ENCODE peak calls at places on chromosomes 2 and 18, in four cellular contexts. A is HepG2, H is A549, I is K562. Q is an unnamed sample.

GRCh38 chr2:127508621-127509034 is 17.7 kb downstream of the IWS1 start:
- DNase-seq in A (peak; percentile 44), H (peak; percentile 91), I (peak; percentile 52), Q (no peak)

GRCh38 chr2:190974629-190975361 is 39.2 kb downstream of the STAT1 start:
- DNase-seq in A (no peak), H (no peak), I (no peak), Q (no peak)

GRCh38 chr2:71562518-71562917 is 109.2 kb downstream of the DYSF start:
- DNase-seq in A (no peak), H (no peak), I (no peak), Q (no peak)

GRCh38 chr2:71943238-71944182 is 204.2 kb downstream of the CYP26B1 start:
- DNase-seq in A (no peak), H (no peak), I (no peak), Q (no peak)

GRCh38 chr18:35695803-35696202 is 114.3 kb downstream of the GALNT1 start:
- DNase-seq in A (no peak), H (no peak), I (no peak), Q (no peak)

GRCh38 chr2:97974471-97974870 is 21.3 kb downstream of the TMEM131 start:
- DNase-seq in A (no peak), H (no peak), I (no peak), Q (no peak)

GRCh38 chr2:130823171-130823885 is 13.4 kb upstream of the ARHGEF4 start:
- DNase-seq in A (no peak), H (no peak), I (no peak), Q (no peak)

GRCh38 chr2:86487062-86487461 is 45.9 kb downstream of the KDM3A start:
- DNase-seq in A (no peak), H (no peak), I (no peak), Q (no peak)

GRCh38 chr2:105449083-105449482 is 50.2 kb upstream of the FHL2 start:
- DNase-seq in A (no peak), H (no peak), I (peak; percentile 41), Q (no peak)

GRCh38 chr2:86791574-86791973 is 861 bp upstream of the CD8A start:
- DNase-seq in A (no peak), H (no peak), I (no peak), Q (peak; percentile 39)

GRCh38 chr18:77486985-77487384 is 237.3 kb downstream of the GALR1 start:
- DNase-seq in A (no peak), H (no peak), I (no peak), Q (no peak)

GRCh38 chr18:62715829-62716678 is 713 bp downstream of the PHLPP1 start:
- DNase-seq in A (no peak), H (peak; percentile 14), I (peak; percentile 45), Q (peak; percentile 46)

GRCh38 chr2:156959481-156959880 is 298.0 kb upstream of the GALNT5 start:
- DNase-seq in A (no peak), H (no peak), I (no peak), Q (no peak)

GRCh38 chr2:163735692-163736432 is at the start of gene FIGN:
- DNase-seq in A (peak; percentile 75), H (peak; percentile 54), I (peak; percentile 2), Q (peak; percentile 80)

GRCh38 chr18:23994361-23994902 is 20.1 kb upstream of the TTC39C start:
- DNase-seq in A (peak; percentile 52), H (no peak), I (no peak), Q (no peak)

GRCh38 chr18:31046916-31047315 is 4.4 kb upstream of the DSC3 start:
- DNase-seq in A (no peak), H (no peak), I (no peak), Q (no peak)

GRCh38 chr18:23235336-23235735 is 100.1 kb downstream of the CABLES1 start:
- DNase-seq in A (no peak), H (no peak), I (no peak), Q (no peak)

GRCh38 chr2:73944714-73945113 is 18.0 kb downstream of the DGUOK start:
- DNase-seq in A (no peak), H (no peak), I (no peak), Q (no peak)

GRCh38 chr2:113240150-113240914 is 38.4 kb downstream of the PAX8 start:
- DNase-seq in A (no peak), H (peak; percentile 74), I (no peak), Q (no peak)

GRCh38 chr2:222203031-222203430 is 95.8 kb downstream of the PAX3 start:
- DNase-seq in A (no peak), H (no peak), I (no peak), Q (no peak)

GRCh38 chr2:28608061-28608828 is 112.4 kb downstream of the PLB1 start:
- DNase-seq in A (no peak), H (no peak), I (no peak), Q (no peak)

GRCh38 chr2:201432038-201432437 is 19.2 kb downstream of the TRAK2 start:
- DNase-seq in A (peak; percentile 32), H (no peak), I (no peak), Q (no peak)

GRCh38 chr2:117217145-117217544 is 597.3 kb upstream of the DDX18 start:
- DNase-seq in A (no peak), H (no peak), I (no peak), Q (no peak)

GRCh38 chr2:158575051-158575635 is 118.4 kb downstream of the PKP4 start:
- DNase-seq in A (no peak), H (no peak), I (no peak), Q (no peak)

GRCh38 chr2:231321556-231322334 is 73.8 kb upstream of the B3GNT7 start:
- DNase-seq in A (no peak), H (no peak), I (no peak), Q (no peak)

GRCh38 chr18:36899289-36899688 is 70.4 kb downstream of the KIAA1328 start:
- DNase-seq in A (peak; percentile 31), H (peak; percentile 1), I (peak; percentile 64), Q (no peak)

GRCh38 chr2:188416367-188416766 is 124.7 kb downstream of the GULP1 start:
- DNase-seq in A (no peak), H (no peak), I (no peak), Q (no peak)

GRCh38 chr2:60992985-60993392 is 24.5 kb upstream of the PEX13 start:
- DNase-seq in A (no peak), H (no peak), I (no peak), Q (no peak)

GRCh38 chr2:62340981-62341624 is 145.2 kb downstream of the B3GNT2 start:
- DNase-seq in A (no peak), H (no peak), I (peak; percentile 65), Q (no peak)

GRCh38 chr2:155203187-155203586 is 504.7 kb downstream of the KCNJ3 start:
- DNase-seq in A (no peak), H (no peak), I (no peak), Q (no peak)

GRCh38 chr2:112839407-112840067 is 3.0 kb upstream of the IL1B start:
- DNase-seq in A (no peak), H (no peak), I (no peak), Q (no peak)

GRCh38 chr18:58473071-58473470 is 155.8 kb downstream of the ALPK2 start:
- DNase-seq in A (no peak), H (no peak), I (no peak), Q (no peak)

GRCh38 chr18:58481321-58482180 is 147.3 kb downstream of the ALPK2 start:
- DNase-seq in A (peak; percentile 82), H (no peak), I (no peak), Q (no peak)

GRCh38 chr18:58476022-58476421 is 152.9 kb downstream of the ALPK2 start:
- DNase-seq in A (no peak), H (no peak), I (no peak), Q (no peak)

DNA sequence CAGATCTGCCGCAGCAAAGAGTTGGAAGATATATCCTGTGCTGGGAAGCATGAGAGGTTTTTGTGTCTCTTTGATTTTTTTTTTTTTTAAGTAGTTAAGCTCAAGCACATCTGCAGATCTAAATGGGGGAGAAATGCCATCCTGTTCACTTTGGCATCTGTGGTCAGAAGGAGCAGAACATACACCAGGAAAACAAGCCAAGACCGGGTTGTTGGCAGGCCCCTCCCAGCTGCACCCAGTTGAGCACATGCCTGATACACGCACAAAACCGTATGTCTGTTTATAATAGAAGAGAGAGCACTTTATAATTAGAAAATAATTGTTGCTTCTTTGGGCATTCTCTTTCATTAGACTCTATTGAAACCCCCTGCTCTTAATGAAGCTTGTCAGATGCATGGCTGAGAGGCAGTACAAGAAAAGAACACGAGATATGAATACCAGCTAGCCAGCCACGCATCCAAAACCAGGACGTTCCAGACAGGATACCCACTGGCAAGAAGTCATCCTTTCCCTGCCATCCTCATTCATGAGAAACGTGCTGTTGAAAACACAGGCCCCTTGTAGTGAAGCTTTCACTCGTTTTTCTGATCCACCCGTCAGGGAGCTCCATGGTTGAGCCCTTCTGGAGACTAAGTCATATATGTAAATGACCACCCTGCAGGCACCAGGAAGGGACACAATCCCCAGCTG is 152.2 kb downstream of the ALPK2 start:
- DNase-seq in A (no peak), H (no peak), I (no peak), Q (no peak)
- TF ChIP-seq HMGXB4 in A (no peak), H (no peak), I (no peak), Q (no peak)

GRCh38 chr2:111251711-111252110 is 131.0 kb downstream of the BCL2L11 start:
- DNase-seq in A (no peak), H (no peak), I (no peak), Q (no peak)
- TF ChIP-seq HMGXB4 in A (no peak), H (no peak), I (no peak), Q (no peak)

GRCh38 chr2:207044963-207045362 is 105.6 kb downstream of the CPO start:
- DNase-seq in A (peak; percentile 29), H (no peak), I (no peak), Q (no peak)

GRCh38 chr2:207044380-207044779 is 105.1 kb downstream of the CPO start:
- DNase-seq in A (no peak), H (no peak), I (no peak), Q (no peak)

GRCh38 chr2:207046642-207047213 is 107.4 kb downstream of the CPO start:
- DNase-seq in A (no peak), H (no peak), I (no peak), Q (no peak)

GRCh38 chr2:207042841-207043240 is 103.5 kb downstream of the CPO start:
- DNase-seq in A (no peak), H (no peak), I (no peak), Q (no peak)

DNA sequence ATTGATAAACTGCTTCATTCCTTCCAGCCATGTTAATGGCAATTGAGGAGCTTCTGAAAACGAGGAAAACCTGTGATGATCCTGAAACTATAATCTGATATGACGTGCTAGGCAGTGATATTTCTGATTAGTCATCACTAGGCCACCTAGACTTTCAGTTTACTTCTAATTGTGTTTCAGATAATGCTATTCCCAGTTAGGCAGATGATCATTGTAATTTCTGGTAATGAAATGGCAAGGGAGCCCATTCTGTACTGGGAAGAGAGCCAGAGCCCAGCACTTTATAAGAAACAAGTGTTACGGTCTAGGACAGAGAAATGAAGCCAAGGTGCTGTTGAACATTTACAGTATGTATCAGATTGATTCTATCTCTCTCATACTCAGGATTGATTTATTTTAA is 106.2 kb downstream of the CPO start:
- DNase-seq in A (no peak), H (no peak), I (no peak), Q (no peak)
- TF ChIP-seq HMGXB4 in A (no peak), H (no peak), I (no peak), Q (no peak)

DNA sequence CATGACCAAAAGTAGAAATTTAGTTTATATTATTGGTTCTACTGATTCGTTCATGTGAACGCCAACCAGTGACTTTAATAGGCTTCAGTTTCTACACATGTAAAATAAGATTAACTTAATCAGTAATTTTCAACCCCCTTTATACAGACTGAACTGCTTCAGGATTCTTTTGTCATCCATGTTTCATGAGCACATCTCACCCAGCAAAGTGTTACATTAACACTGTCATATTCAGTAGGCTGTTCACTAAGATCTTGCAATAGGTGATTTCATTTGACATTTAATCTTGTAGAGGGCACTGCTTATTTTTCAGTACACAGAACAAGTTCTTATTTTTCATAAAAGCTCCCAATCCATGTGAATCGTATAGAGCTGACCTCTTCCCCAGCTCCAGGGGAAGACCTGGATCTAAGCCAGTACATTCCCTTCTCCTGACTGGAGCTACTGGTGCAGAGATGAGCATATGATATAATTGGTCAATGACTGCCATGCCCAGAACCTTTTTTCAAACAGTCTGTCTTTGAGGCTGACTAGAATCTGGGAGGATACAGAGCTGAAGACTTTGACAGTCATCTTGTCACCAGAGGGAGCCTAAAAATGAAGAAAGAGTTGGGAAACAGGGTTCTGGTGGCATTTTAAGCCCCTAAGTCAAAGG is 72.2 kb upstream of the CHRNA1 start:
- DNase-seq in A (no peak), H (peak; percentile 11), I (no peak), Q (no peak)
- TF ChIP-seq HMGXB4 in A (no peak), H (no peak), I (no peak), Q (no peak)